ENCODE peak calls at places on chromosomes 12 and 14, in five cellular contexts. N, S, C, K and J are unnamed samples.

GRCh38 chr14:72565200-72565599 is 328.7 kb downstream of the DPF3 start:
- DNase-seq in N (peak; percentile 53), S (no peak), C (no peak), K (no peak), J (no peak)

GRCh38 chr14:85934123-85934885 is 404.4 kb downstream of the FLRT2 start:
- DNase-seq in K (no peak), N (no peak), C (peak; percentile 41), S (peak; percentile 60), J (peak; percentile 14)

GRCh38 chr12:103673891-103674375 is 86.9 kb downstream of the STAB2 start:
- DNase-seq in K (no peak), S (no peak), C (no peak), N (no peak), J (no peak)

GRCh38 chr14:105487449-105487985 is 831 bp downstream of the CRIP1 start:
- DNase-seq in S (no peak), N (peak; percentile 67), C (no peak), K (no peak), J (no peak)

GRCh38 chr12:21336656-21337055 is 1.9 kb upstream of the SLCO1A2 start:
- DNase-seq in N (no peak), S (peak; percentile 69), C (no peak), K (no peak), J (peak; percentile 4)

GRCh38 chr12:122523846-122524718 is 2.7 kb downstream of the RSRC2 start:
- DNase-seq in C (no peak), K (no peak), S (no peak), N (no peak), J (no peak)

GRCh38 chr12:59036973-59037807 is 116.9 kb upstream of the LRIG3 start:
- DNase-seq in N (no peak), K (peak; percentile 19), S (no peak), C (peak; percentile 30), J (peak; percentile 48)

GRCh38 chr12:62783881-62784280 is 151.1 kb downstream of the PPM1H start:
- DNase-seq in N (no peak), K (no peak), S (no peak), C (no peak), J (no peak)

GRCh38 chr12:52812073-52812400 is 1.9 kb downstream of the KRT4 start:
- DNase-seq in C (no peak), K (no peak), S (no peak), N (no peak), J (no peak)

GRCh38 chr14:76917158-76917596 is 91.0 kb downstream of the LRRC74A start:
- DNase-seq in C (peak; percentile 84), N (peak; percentile 47), S (no peak), K (no peak), J (peak; percentile 65)

GRCh38 chr12:130838284-130838950 is 633 bp downstream of the STX2 start:
- DNase-seq in K (no peak), N (no peak), C (no peak), S (peak; percentile 92), J (peak; percentile 47)

GRCh38 chr12:8077207-8077606 is 4.9 kb upstream of the NECAP1 start:
- DNase-seq in K (peak; percentile 28), C (peak; percentile 69), S (no peak), N (no peak), J (no peak)

GRCh38 chr12:106673151-106673550 is 90.3 kb downstream of the RFX4 start:
- DNase-seq in C (no peak), S (no peak), N (no peak), K (no peak), J (no peak)

GRCh38 chr14:72855913-72856312 is 38.0 kb downstream of the DPF3 start:
- DNase-seq in K (peak; percentile 46), N (no peak), C (peak; percentile 37), S (no peak), J (no peak)

GRCh38 chr12:50425859-50426258 is 25.2 kb downstream of the LARP4 start:
- DNase-seq in C (no peak), N (no peak), S (no peak), K (no peak), J (no peak)

DNA sequence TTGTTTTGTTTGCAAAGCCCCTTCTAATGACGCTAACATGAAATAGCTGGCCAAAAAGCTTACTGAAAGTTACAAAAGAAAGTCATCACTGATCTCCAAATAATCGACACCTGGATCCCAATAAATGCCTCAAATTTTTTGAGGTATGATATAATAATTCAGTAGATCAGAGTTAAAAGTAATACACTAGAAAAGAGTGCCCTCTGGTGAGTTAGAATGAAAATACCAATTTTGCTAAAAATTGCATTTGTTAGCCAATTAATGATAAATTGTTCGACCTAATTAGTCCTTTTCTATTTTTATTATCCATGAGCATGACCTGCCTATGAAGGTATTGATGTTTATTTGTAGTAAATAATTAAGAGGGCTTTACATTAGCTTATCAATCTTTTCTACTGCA is 78.6 kb downstream of the CEP128 start:
- DNase-seq in N (no peak), K (no peak), S (no peak), C (no peak), J (no peak)
- TF ChIP-seq CTCF in N (no peak), K (no peak), S (peak; percentile 17), C (peak; percentile 22), J (peak; percentile 14)

GRCh38 chr12:55845785-55846496 is 3.2 kb upstream of the MMP19 start:
- DNase-seq in S (no peak), K (no peak), N (no peak), C (no peak), J (no peak)

GRCh38 chr12:55843431-55843830 is 695 bp upstream of the MMP19 start:
- DNase-seq in S (no peak), N (no peak), K (no peak), C (no peak), J (no peak)

GRCh38 chr12:55840581-55841351 is 2.0 kb downstream of the MMP19 start:
- DNase-seq in S (no peak), C (no peak), K (no peak), N (no peak), J (no peak)

GRCh38 chr12:55845349-55845748 is 2.6 kb upstream of the MMP19 start:
- DNase-seq in C (no peak), N (no peak), S (no peak), K (no peak), J (no peak)

DNA sequence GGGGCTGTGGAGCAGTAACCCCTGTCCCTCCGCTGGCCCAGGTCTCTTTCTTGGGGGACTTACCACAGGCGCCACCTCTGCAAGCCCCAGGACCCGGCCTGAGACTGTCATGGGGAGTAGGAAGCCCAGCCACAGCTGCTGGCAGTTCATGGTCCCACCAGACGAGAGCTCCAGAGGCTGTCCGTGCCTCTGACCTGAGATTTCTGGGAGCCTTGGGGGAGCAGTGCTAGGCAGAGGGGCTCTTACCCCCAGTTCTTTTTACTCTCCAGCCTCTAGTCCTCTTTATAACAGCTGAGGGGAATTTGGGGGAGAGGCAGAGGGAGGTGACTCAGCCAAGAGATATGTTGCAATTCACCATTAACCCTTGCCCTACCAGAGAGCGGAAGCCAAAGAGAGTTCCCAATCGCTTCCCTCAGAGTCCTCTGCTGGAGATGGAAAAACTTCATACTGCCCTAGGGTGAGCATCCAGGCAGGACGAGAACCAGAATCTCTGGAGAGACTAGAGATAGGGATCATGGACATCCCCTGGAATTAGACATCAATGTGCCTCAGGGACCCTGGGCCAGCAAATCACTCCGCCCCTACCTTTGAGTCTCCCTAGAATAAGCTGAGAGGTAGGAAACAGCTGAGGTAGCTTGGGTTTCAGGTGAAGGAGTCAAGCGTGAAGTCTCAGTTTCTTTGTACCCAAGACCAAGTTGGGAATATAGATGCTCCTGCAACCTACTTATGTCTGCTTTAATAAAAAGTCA is at the start of gene MMP19:
- DNase-seq in K (peak; percentile 41), N (no peak), S (no peak), C (peak; percentile 88), J (no peak)
- TF ChIP-seq CTCF in K (no peak), N (no peak), S (no peak), C (no peak), J (no peak)

DNA sequence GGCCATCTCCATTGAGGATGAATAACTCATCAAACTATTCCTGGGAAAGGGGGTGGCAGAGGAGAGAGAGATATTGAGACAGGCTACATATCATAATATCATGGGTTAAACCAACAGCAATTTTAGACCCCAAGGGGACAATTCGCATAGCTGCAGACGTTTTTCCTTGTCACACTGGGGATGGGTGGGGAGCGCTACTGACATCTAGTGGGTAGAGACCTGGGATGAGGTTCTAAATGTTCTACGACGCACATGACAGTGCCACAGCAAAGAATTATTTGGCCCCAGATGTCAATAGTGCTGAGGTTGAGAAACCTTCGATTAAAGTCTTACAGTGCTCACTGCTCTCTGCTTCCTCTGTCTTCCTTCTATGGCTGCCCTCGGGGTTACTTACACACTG is 425.6 kb downstream of the NRXN3 start:
- DNase-seq in K (no peak), N (no peak), S (no peak), C (no peak), J (peak; percentile 7)
- TF ChIP-seq CTCF in K (peak; percentile 44), N (no peak), S (peak; percentile 25), C (peak; percentile 29), J (no peak)

DNA sequence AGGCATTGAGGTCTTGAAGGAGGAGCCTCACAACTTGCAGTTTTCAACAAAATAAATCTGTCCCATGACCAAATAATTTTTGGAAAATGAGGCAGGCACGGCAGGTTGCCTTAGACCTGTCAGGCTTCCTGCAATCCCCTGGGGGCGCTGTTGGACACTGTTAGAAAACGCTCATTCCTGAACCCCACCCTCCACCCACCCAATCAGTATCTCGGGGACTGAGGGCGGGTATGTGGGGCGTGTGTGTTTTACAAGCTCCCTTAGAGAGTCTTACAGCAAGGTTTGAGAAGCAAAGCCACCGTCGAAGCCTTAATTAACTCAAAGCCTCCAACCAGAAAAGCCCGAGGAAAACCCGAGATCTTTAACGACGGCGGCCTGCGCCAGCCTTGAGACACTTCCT is 122.8 kb downstream of the GLT1D1 start:
- DNase-seq in C (no peak), K (no peak), S (no peak), N (no peak), J (no peak)
- TF ChIP-seq CTCF in C (no peak), K (no peak), S (peak; percentile 27), N (no peak), J (no peak)

GRCh38 chr12:116588390-116589028 is 29.3 kb downstream of the MAP1LC3B2 start:
- DNase-seq in S (no peak), N (no peak), K (no peak), C (no peak), J (no peak)

GRCh38 chr12:116592116-116592637 is 33.0 kb downstream of the MAP1LC3B2 start:
- DNase-seq in N (peak; percentile 25), K (peak; percentile 19), C (no peak), S (no peak), J (peak; percentile 34)

GRCh38 chr12:116591608-116592115 is 32.5 kb downstream of the MAP1LC3B2 start:
- DNase-seq in K (peak; percentile 24), C (peak; percentile 76), N (no peak), S (no peak), J (no peak)

GRCh38 chr12:116592731-116593130 is 33.5 kb downstream of the MAP1LC3B2 start:
- DNase-seq in S (no peak), C (peak; percentile 90), N (no peak), K (no peak), J (no peak)

GRCh38 chr12:116590561-116590960 is 31.4 kb downstream of the MAP1LC3B2 start:
- DNase-seq in S (no peak), K (no peak), C (no peak), N (no peak), J (no peak)
- TF ChIP-seq CTCF in S (peak; percentile 17), K (no peak), C (no peak), N (no peak), J (no peak)

DNA sequence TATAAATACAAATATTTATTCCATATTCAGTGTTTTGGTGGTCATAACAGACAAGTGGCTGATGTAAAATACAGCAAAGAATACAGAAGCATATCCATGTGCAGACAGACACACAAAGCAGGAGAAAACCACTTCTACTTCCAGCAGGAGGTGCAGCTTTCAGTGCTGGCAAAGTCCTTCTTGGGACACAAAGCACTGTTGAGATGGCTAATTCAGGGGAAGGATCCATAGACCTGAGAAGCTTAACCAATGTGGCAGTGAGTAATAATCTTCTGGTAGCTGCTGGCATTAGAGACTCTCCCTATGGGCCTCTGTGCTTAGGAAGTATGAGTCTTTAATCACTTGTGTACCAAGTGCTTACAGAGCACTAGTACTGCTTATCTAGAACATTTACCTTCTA is 26.8 kb downstream of the AMN1 start:
- DNase-seq in K (no peak), C (peak; percentile 46), N (no peak), S (no peak), J (no peak)
- TF ChIP-seq CTCF in K (no peak), C (peak; percentile 23), N (peak; percentile 45), S (peak; percentile 31), J (no peak)